ENCODE peak calls at places on chromosomes 6 and 20, in five cellular contexts. K, X, F, R and U are unnamed samples.

GRCh38 chr6:48919555-48919954 is 543.5 kb downstream of the MMUT start:
- DNase-seq in K (no peak), X (no peak), F (no peak), R (no peak), U (no peak)

GRCh38 chr6:18241208-18241836 is 23.0 kb downstream of the DEK start:
- DNase-seq in K (no peak), X (no peak), F (no peak), R (no peak), U (no peak)

GRCh38 chr20:24643731-24644130 is 174.3 kb downstream of the SYNDIG1 start:
- DNase-seq in K (no peak), X (no peak), F (no peak), R (no peak), U (no peak)

GRCh38 chr20:32988008-32988407 is 16.2 kb downstream of the SUN5 start:
- DNase-seq in K (no peak), X (no peak), F (no peak), R (no peak), U (no peak)

GRCh38 chr6:17865798-17866725 is 121.4 kb downstream of the KIF13A start:
- DNase-seq in K (peak), X (no peak), F (no peak), R (peak), U (no peak)

GRCh38 chr20:4455301-4455701 is 266.4 kb upstream of the PRND start:
- DNase-seq in K (no peak), X (no peak), F (no peak), R (no peak), U (no peak)

GRCh38 chr6:111692327-111693164 is 86.9 kb upstream of the TRAF3IP2 start:
- DNase-seq in K (no peak), X (no peak), F (no peak), R (no peak), U (no peak)

GRCh38 chr6:133240511-133241087 is 558 bp upstream of the EYA4 start:
- DNase-seq in K (no peak), X (no peak), F (no peak), R (peak), U (no peak)

GRCh38 chr20:40325006-40325563 is 364.0 kb downstream of the MAFB start:
- DNase-seq in K (no peak), X (no peak), F (no peak), R (no peak), U (no peak)

GRCh38 chr6:87730310-87730709 is 28.3 kb upstream of the AKIRIN2 start:
- DNase-seq in K (peak), X (no peak), F (no peak), R (no peak), U (peak)